ENCODE peak calls at places on chromosomes 5 and 9, in six cellular contexts. One of them, this sample, is unnamed. For H3K4me1, the result is how much of the 10 kb centered on the place peaks cover.

GRCh38 chr9:123225374-123225813 is 43.0 kb downstream of the STRBP start:
- DNase-seq in HCT116: peak
- DNase-seq in GM23248: peak
- DNase-seq in neural progenitor cell: peak
- DNase-seq in GM23338: peak
- DNase-seq in PC-3: peak
- DNase-seq in this sample: peak

GRCh38 chr5:54644226-54644625 is 126.7 kb downstream of the SNX18 start:
- DNase-seq in HCT116: peak
- DNase-seq in GM23248: peak
- DNase-seq in neural progenitor cell: no peak
- DNase-seq in GM23338: no peak
- DNase-seq in PC-3: peak
- DNase-seq in this sample: no peak

GRCh38 chr5:149754481-149754880 is 24.4 kb downstream of the PPARGC1B start:
- DNase-seq in HCT116: no peak
- DNase-seq in GM23248: no peak
- DNase-seq in neural progenitor cell: no peak
- DNase-seq in GM23338: no peak
- DNase-seq in PC-3: no peak
- DNase-seq in this sample: no peak

GRCh38 chr5:172163346-172163745 is 24.7 kb downstream of the STK10 start:
- DNase-seq in HCT116: no peak
- DNase-seq in GM23248: peak
- DNase-seq in neural progenitor cell: no peak
- DNase-seq in GM23338: no peak
- DNase-seq in PC-3: no peak
- DNase-seq in this sample: no peak

GRCh38 chr9:101477214-101477613 is 41.6 kb upstream of the ALDOB start:
- DNase-seq in HCT116: no peak
- DNase-seq in GM23248: peak
- DNase-seq in neural progenitor cell: no peak
- DNase-seq in GM23338: no peak
- DNase-seq in PC-3: peak
- DNase-seq in this sample: no peak

GRCh38 chr9:91724609-91725505 is 225.2 kb downstream of the ROR2 start:
- DNase-seq in HCT116: no peak
- DNase-seq in GM23248: no peak
- DNase-seq in neural progenitor cell: no peak
- DNase-seq in GM23338: no peak
- DNase-seq in PC-3: no peak
- DNase-seq in this sample: no peak

GRCh38 chr5:56595561-56595960 is 219.8 kb upstream of the MAP3K1 start:
- DNase-seq in HCT116: no peak
- DNase-seq in GM23248: no peak
- DNase-seq in neural progenitor cell: no peak
- DNase-seq in GM23338: no peak
- DNase-seq in PC-3: no peak
- DNase-seq in this sample: no peak

GRCh38 chr9:77708416-77708815 is 60.3 kb upstream of the GNA14 start:
- DNase-seq in HCT116: no peak
- DNase-seq in GM23248: peak
- DNase-seq in neural progenitor cell: no peak
- DNase-seq in GM23338: no peak
- DNase-seq in PC-3: peak
- DNase-seq in this sample: no peak

GRCh38 chr5:144230806-144231205 is 60.1 kb downstream of the KCTD16 start:
- DNase-seq in HCT116: no peak
- DNase-seq in GM23248: no peak
- DNase-seq in neural progenitor cell: no peak
- DNase-seq in GM23338: no peak
- DNase-seq in PC-3: no peak
- DNase-seq in this sample: no peak

GRCh38 chr9:94553029-94553938 is 1.6 kb upstream of the PCAT7 start:
- DNase-seq in HCT116: no peak
- DNase-seq in GM23248: no peak
- DNase-seq in neural progenitor cell: peak
- DNase-seq in GM23338: peak
- DNase-seq in PC-3: peak
- DNase-seq in this sample: no peak

GRCh38 chr5:1185038-1185651 is 16.2 kb upstream of the SLC6A19 start:
- DNase-seq in HCT116: no peak
- DNase-seq in GM23248: no peak
- DNase-seq in neural progenitor cell: no peak
- DNase-seq in GM23338: no peak
- DNase-seq in PC-3: no peak
- DNase-seq in this sample: no peak

GRCh38 chr9:9998491-9999287 is 614.1 kb downstream of the PTPRD start:
- DNase-seq in HCT116: no peak
- DNase-seq in GM23248: peak
- DNase-seq in neural progenitor cell: peak
- DNase-seq in GM23338: peak
- DNase-seq in PC-3: peak
- DNase-seq in this sample: peak

GRCh38 chr9:93466416-93467061 is 13.2 kb upstream of the FAM120AOS start:
- DNase-seq in HCT116: no peak
- DNase-seq in GM23248: no peak
- DNase-seq in neural progenitor cell: no peak
- DNase-seq in GM23338: peak
- DNase-seq in PC-3: no peak
- DNase-seq in this sample: no peak

GRCh38 chr9:93465853-93466252 is 12.5 kb upstream of the FAM120AOS start:
- DNase-seq in HCT116: no peak
- DNase-seq in GM23248: no peak
- DNase-seq in neural progenitor cell: no peak
- DNase-seq in GM23338: no peak
- DNase-seq in PC-3: no peak
- DNase-seq in this sample: no peak

GRCh38 chr9:93468763-93469456 is 15.5 kb upstream of the FAM120AOS start:
- DNase-seq in HCT116: no peak
- DNase-seq in GM23248: peak
- DNase-seq in neural progenitor cell: peak
- DNase-seq in GM23338: no peak
- DNase-seq in PC-3: no peak
- DNase-seq in this sample: peak

GRCh38 chr9:93467062-93467416 is 13.7 kb upstream of the FAM120AOS start:
- DNase-seq in HCT116: no peak
- DNase-seq in GM23248: no peak
- DNase-seq in neural progenitor cell: no peak
- DNase-seq in GM23338: no peak
- DNase-seq in PC-3: peak
- DNase-seq in this sample: peak

DNA sequence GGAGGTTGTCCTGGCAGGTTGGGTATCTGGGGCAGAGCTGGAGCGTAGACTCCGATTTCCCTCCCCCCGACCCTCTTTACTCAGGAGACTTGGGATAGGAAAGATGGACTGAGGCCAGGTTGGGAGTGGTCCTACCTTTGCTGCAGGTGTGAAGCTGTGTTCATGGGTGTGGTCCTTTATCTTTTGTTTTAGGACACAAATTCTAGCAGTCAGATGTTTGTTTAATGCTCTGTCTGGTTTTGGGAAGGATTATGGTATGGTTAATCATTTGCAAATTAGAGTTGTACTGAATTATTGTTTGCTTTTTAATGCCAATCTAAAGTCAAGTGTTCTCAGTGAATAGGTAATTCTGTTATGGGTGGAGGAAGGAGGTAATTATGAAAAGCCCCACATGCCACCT is 14.1 kb upstream of the FAM120AOS start:
- DNase-seq in HCT116: no peak
- DNase-seq in GM23248: no peak
- DNase-seq in neural progenitor cell: no peak
- DNase-seq in GM23338: no peak
- DNase-seq in PC-3: no peak
- DNase-seq in this sample: no peak
- TF ChIP-seq EZH2 in HCT116: no peak
- TF ChIP-seq EZH2 in GM23248: no peak
- TF ChIP-seq EZH2 in neural progenitor cell: no peak
- TF ChIP-seq EZH2 in GM23338: no peak
- TF ChIP-seq EZH2 in PC-3: no peak
- TF ChIP-seq EZH2 in this sample: no peak

GRCh38 chr9:81600631-81601030 is 88.7 kb downstream of the TLE1 start:
- DNase-seq in HCT116: no peak
- DNase-seq in GM23248: no peak
- DNase-seq in neural progenitor cell: no peak
- DNase-seq in GM23338: peak
- DNase-seq in PC-3: no peak
- DNase-seq in this sample: no peak
- H3K4me1 ChIP-seq in HCT116: under half
- H3K4me1 ChIP-seq in GM23248: under half
- H3K4me1 ChIP-seq in neural progenitor cell: under half
- H3K4me1 ChIP-seq in GM23338: half or more
- H3K4me1 ChIP-seq in PC-3: under half
- H3K4me1 ChIP-seq in this sample: under half

GRCh38 chr9:129624168-129624759 is 1.7 kb upstream of the NTMT1 start:
- DNase-seq in HCT116: peak
- DNase-seq in GM23248: peak
- DNase-seq in neural progenitor cell: peak
- DNase-seq in GM23338: peak
- DNase-seq in PC-3: peak
- DNase-seq in this sample: peak

GRCh38 chr9:129617167-129617566 is 3.7 kb downstream of the C9orf50 start:
- DNase-seq in HCT116: no peak
- DNase-seq in GM23248: peak
- DNase-seq in neural progenitor cell: peak
- DNase-seq in GM23338: peak
- DNase-seq in PC-3: peak
- DNase-seq in this sample: peak

GRCh38 chr9:129623331-129623730 is 2.4 kb upstream of the C9orf50 start:
- DNase-seq in HCT116: no peak
- DNase-seq in GM23248: peak
- DNase-seq in neural progenitor cell: no peak
- DNase-seq in GM23338: no peak
- DNase-seq in PC-3: no peak
- DNase-seq in this sample: no peak

GRCh38 chr9:129620669-129621295 is at the start of gene C9orf50:
- DNase-seq in HCT116: no peak
- DNase-seq in GM23248: peak
- DNase-seq in neural progenitor cell: no peak
- DNase-seq in GM23338: no peak
- DNase-seq in PC-3: no peak
- DNase-seq in this sample: no peak

GRCh38 chr9:129619787-129620668 is 873 bp downstream of the C9orf50 start:
- DNase-seq in HCT116: no peak
- DNase-seq in GM23248: peak
- DNase-seq in neural progenitor cell: peak
- DNase-seq in GM23338: peak
- DNase-seq in PC-3: no peak
- DNase-seq in this sample: peak
- TF ChIP-seq EZH2 in HCT116: no peak
- TF ChIP-seq EZH2 in GM23248: no peak
- TF ChIP-seq EZH2 in neural progenitor cell: peak
- TF ChIP-seq EZH2 in GM23338: peak
- TF ChIP-seq EZH2 in PC-3: no peak
- TF ChIP-seq EZH2 in this sample: no peak

GRCh38 chr5:131218392-131218791 is 45.5 kb upstream of the CDC42SE2 start:
- DNase-seq in HCT116: no peak
- DNase-seq in GM23248: no peak
- DNase-seq in neural progenitor cell: no peak
- DNase-seq in GM23338: no peak
- DNase-seq in PC-3: peak
- DNase-seq in this sample: no peak

GRCh38 chr5:131212471-131213021 is 41.8 kb downstream of the LYRM7 start:
- DNase-seq in HCT116: no peak
- DNase-seq in GM23248: no peak
- DNase-seq in neural progenitor cell: no peak
- DNase-seq in GM23338: no peak
- DNase-seq in PC-3: no peak
- DNase-seq in this sample: no peak

GRCh38 chr5:131217791-131218190 is 46.1 kb upstream of the CDC42SE2 start:
- DNase-seq in HCT116: no peak
- DNase-seq in GM23248: no peak
- DNase-seq in neural progenitor cell: no peak
- DNase-seq in GM23338: no peak
- DNase-seq in PC-3: no peak
- DNase-seq in this sample: no peak

GRCh38 chr5:131211669-131212068 is 40.9 kb downstream of the LYRM7 start:
- DNase-seq in HCT116: no peak
- DNase-seq in GM23248: no peak
- DNase-seq in neural progenitor cell: no peak
- DNase-seq in GM23338: no peak
- DNase-seq in PC-3: no peak
- DNase-seq in this sample: no peak

DNA sequence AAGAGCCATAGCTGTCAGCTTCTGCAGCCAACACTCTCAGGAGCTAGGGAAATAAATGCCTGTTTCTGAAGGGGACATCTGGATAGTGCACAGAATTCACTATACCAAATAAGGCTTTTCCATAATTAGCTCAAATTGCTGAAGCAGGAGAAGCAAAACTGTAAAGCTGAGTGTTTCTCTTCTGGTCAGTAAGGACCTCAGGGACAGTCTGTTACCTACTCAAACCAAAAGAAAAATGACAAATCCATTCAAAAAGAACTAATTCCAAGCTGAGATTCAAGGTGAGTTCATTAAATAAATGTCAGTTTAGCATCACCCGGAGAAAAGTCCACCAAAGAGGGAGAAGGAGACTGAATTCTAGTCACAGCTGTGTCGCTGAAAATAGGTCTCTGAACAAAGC is 44.1 kb downstream of the LYRM7 start:
- DNase-seq in HCT116: no peak
- DNase-seq in GM23248: no peak
- DNase-seq in neural progenitor cell: no peak
- DNase-seq in GM23338: no peak
- DNase-seq in PC-3: no peak
- DNase-seq in this sample: no peak
- H3K4me1 ChIP-seq in HCT116: under half
- H3K4me1 ChIP-seq in GM23248: under half
- H3K4me1 ChIP-seq in neural progenitor cell: under half
- H3K4me1 ChIP-seq in GM23338: under half
- H3K4me1 ChIP-seq in PC-3: under half
- H3K4me1 ChIP-seq in this sample: under half

DNA sequence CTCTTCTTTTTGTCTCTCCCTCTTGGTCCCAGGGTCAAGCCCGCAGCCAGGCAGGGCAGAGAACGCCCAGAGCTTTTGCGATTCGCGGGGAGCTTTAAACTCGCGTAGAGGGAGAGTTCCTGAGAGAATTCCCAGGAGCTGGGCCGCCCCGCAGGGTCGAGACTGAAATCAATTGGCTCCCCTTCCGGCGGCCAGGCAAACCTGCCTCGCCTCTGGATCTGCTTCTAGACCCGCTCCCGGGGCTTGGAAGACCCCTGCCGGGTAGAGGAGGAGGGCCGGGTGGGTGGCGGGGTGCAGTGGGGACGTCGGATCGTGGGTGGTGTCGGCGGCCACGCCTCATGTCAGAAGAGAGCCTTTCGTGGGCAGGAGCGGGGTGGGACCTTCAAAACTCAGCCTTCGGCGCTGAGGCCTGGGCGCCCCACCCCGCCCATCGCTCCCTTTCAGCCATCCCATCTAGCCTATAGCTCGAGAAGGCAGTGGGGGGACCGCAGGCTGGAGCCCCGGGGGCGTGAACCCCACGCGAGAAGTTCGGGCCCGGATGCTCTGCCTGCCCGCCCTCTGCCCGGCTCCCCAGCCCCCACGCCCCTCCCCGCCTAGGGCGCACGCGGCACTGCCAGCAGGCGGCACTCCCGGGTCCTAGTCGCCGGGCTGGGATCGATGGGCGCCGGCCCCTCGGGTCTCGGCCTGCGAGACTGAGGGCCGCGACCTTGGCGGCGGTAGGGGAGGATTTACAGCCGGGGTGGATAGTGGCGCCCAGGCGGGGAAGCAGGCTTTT is 6.1 kb downstream of the PRDM6 start:
- DNase-seq in HCT116: no peak
- DNase-seq in GM23248: no peak
- DNase-seq in neural progenitor cell: peak
- DNase-seq in GM23338: peak
- DNase-seq in PC-3: no peak
- DNase-seq in this sample: no peak
- TF ChIP-seq EZH2 in HCT116: no peak
- TF ChIP-seq EZH2 in GM23248: no peak
- TF ChIP-seq EZH2 in neural progenitor cell: peak
- TF ChIP-seq EZH2 in GM23338: peak
- TF ChIP-seq EZH2 in PC-3: no peak
- TF ChIP-seq EZH2 in this sample: no peak